ENCODE peak calls at places on chromosomes 1 and 21, in ten cellular contexts. U, N, I, C, L, P, K, S, V and H are unnamed samples.
A peak's percentile ranks its signal among the peaks of the same experiment; 100 is the strongest.

GRCh38 chr1:42738678-42739226 is 1.3 kb downstream of the CLDN19 start:
- DNase-seq in N (no peak), S (no peak), V (no peak), P (no peak), K (no peak), C (no peak), L (no peak), U (no peak), I (no peak), H (no peak)

GRCh38 chr1:179121159-179121938 is 39.5 kb downstream of the TOR3A start:
- DNase-seq in V (peak; percentile 79), U (no peak), K (no peak), N (peak; percentile 74), C (no peak), L (peak; percentile 64), S (peak; percentile 52), P (peak; percentile 54), I (no peak), H (peak; percentile 68)

GRCh38 chr1:41072051-41072450 is 50.5 kb upstream of the SLFNL1 start:
- DNase-seq in U (no peak), I (no peak), V (no peak), L (no peak), N (peak; percentile 26), P (no peak), K (no peak), S (peak; percentile 64), C (no peak), H (no peak)

GRCh38 chr1:104795931-104796330 is 1046.2 kb downstream of the AMY1C start:
- DNase-seq in S (no peak), K (no peak), N (no peak), U (no peak), C (no peak), I (no peak), L (no peak), V (no peak), P (no peak), H (no peak)

GRCh38 chr1:115426271-115426771 is 88.3 kb upstream of the NGF start:
- DNase-seq in P (no peak), N (peak; percentile 85), L (peak; percentile 52), C (peak; percentile 79), K (no peak), U (peak; percentile 42), S (peak; percentile 95), V (no peak), I (no peak), H (no peak)

GRCh38 chr1:151984313-151984956 is 9.2 kb downstream of the S100A10 start:
- DNase-seq in C (no peak), V (no peak), U (no peak), I (no peak), S (peak; percentile 58), K (no peak), N (no peak), P (peak; percentile 60), L (no peak), H (no peak)

GRCh38 chr1:165395522-165396300 is 39.2 kb upstream of the LMX1A start:
- DNase-seq in U (no peak), S (no peak), K (no peak), I (no peak), N (no peak), P (peak; percentile 36), L (no peak), C (no peak), V (no peak), H (no peak)

GRCh38 chr21:14076143-14076806 is 134.5 kb downstream of the LIPI start:
- DNase-seq in K (no peak), I (no peak), L (no peak), S (no peak), V (no peak), U (no peak), C (no peak), P (peak; percentile 57), N (no peak), H (no peak)

DNA sequence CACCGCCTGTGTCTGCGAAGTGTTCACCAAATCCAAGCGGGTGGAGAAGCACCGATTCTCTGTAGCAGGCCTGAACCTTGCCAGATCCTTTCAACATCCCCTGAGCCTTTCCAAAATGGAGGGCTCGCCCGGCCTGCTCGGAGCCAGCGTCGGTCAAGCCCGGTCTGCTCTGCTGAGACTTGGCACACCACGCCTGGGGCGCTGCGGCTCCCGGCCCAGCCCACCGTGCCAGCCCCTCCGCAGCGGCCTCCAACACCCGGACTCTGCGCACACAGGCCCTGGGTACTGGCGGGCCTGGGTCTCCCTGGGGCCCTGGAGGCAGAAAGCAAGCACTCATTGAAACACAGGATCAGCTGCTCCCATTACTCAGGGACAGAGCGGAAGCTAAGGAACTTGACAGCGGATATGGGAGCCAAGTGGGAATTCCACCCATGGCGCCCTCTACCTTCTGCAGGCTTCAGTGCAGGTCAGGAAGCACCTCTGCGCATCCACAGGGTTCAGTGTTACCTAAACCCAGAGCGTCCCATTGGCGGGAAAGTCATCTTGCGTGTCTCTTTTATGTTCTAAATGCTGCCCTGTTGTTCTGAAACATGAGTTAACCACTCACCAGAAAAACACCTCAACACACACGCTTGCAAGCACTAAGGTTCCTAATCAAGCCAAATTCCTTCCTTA is 159.9 kb downstream of the ZBTB18 start:
- DNase-seq in I (no peak), V (peak; percentile 89), P (no peak), L (peak; percentile 43), U (no peak), N (peak; percentile 36), K (no peak), S (no peak), C (no peak), H (peak; percentile 24)
- TF ChIP-seq CTCF in I (peak; percentile 61), V (peak; percentile 80), P (peak; percentile 26), L (peak; percentile 29), U (no peak), N (peak; percentile 58), K (peak; percentile 26), S (peak; percentile 8), C (peak; percentile 17), H (peak; percentile 69)

GRCh38 chr21:41848533-41848932 is 30.6 kb downstream of the PRDM15 start:
- DNase-seq in N (no peak), U (no peak), L (no peak), I (no peak), P (no peak), K (no peak), V (no peak), S (no peak), C (no peak), H (no peak)

GRCh38 chr21:41846536-41846935 is 32.6 kb downstream of the PRDM15 start:
- DNase-seq in N (no peak), I (no peak), V (no peak), P (no peak), S (no peak), L (no peak), C (no peak), K (no peak), U (no peak), H (no peak)

GRCh38 chr21:41846033-41846317 is 33.2 kb downstream of the PRDM15 start:
- DNase-seq in I (no peak), K (no peak), C (no peak), V (no peak), N (no peak), U (no peak), P (no peak), S (no peak), L (no peak), H (no peak)

GRCh38 chr21:41845310-41846032 is 33.7 kb downstream of the PRDM15 start:
- DNase-seq in U (no peak), C (no peak), V (no peak), I (no peak), K (no peak), L (no peak), N (peak; percentile 65), S (peak; percentile 58), P (no peak), H (no peak)

GRCh38 chr21:41847066-41847804 is 31.9 kb downstream of the PRDM15 start:
- DNase-seq in C (no peak), N (peak; percentile 29), V (peak; percentile 60), L (no peak), K (no peak), I (no peak), P (no peak), U (no peak), S (no peak), H (peak; percentile 39)
- TF ChIP-seq CTCF in C (no peak), N (peak; percentile 17), V (peak; percentile 47), L (no peak), K (peak; percentile 26), I (peak; percentile 13), P (no peak), U (no peak), S (no peak), H (peak; percentile 52)

DNA sequence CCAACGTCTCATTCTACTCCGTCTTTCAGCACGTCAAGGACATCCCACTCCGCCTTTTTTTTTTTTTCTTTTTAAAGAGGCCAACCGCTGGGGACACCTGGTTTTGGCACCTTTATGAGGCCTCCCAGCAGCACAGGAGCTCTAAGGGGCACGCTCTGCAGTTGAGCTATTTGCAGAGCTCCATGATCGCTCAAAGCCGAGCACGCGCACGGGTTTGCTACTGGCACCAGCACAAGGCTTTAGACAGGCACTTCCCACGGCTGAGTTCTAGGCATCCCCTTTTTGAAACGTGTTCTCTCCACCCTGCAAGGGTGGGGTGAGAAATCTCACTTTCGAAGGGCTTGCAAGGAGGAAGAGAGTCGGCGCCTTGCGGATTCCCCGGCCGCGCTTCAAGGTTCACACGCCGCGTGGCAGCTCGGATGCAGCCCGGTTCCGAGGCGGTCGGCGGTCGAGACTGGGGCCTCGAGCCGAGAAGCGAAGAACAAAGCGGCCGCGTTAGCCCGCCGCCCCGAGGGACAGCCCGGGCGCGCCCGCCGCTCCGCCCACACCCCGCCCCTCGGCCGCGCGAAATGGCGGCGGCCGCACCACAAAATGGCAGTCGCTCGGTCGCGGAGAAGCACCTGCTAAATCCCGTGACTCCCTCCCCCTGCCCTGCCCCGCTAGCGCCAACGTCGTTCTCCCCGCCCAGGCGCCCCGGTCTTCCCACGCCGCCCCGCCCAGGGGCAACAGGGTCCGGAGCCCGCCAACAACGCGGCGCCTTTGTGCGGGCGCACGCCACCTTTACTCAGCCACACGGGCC is 12.9 kb upstream of the SPEN start:
- DNase-seq in S (peak; percentile 93), I (no peak), V (peak; percentile 95), N (peak; percentile 92), P (peak; percentile 96), K (peak; percentile 79), U (peak; percentile 92), L (peak; percentile 90), C (peak; percentile 94), H (peak; percentile 95)
- TF ChIP-seq CTCF in S (no peak), I (no peak), V (no peak), N (no peak), P (no peak), K (no peak), U (no peak), L (no peak), C (no peak), H (no peak)

GRCh38 chr1:59294423-59294822 is 2.5 kb upstream of the FGGY start:
- DNase-seq in I (no peak), P (no peak), U (no peak), K (no peak), L (no peak), V (no peak), C (no peak), N (no peak), S (no peak), H (no peak)

GRCh38 chr1:59291566-59291965 is 5.3 kb upstream of the FGGY start:
- DNase-seq in I (no peak), U (no peak), L (no peak), N (peak; percentile 36), S (peak; percentile 12), P (no peak), C (no peak), K (no peak), V (no peak), H (no peak)

GRCh38 chr1:59293849-59294248 is 3.0 kb upstream of the FGGY start:
- DNase-seq in K (no peak), C (no peak), S (no peak), V (no peak), P (no peak), I (no peak), U (no peak), N (no peak), L (no peak), H (no peak)

GRCh38 chr1:59290173-59290954 is 6.5 kb upstream of the FGGY start:
- DNase-seq in N (peak; percentile 71), V (peak; percentile 78), K (no peak), I (no peak), P (peak; percentile 79), U (peak; percentile 51), C (no peak), L (peak; percentile 68), S (peak; percentile 48), H (peak; percentile 53)

DNA sequence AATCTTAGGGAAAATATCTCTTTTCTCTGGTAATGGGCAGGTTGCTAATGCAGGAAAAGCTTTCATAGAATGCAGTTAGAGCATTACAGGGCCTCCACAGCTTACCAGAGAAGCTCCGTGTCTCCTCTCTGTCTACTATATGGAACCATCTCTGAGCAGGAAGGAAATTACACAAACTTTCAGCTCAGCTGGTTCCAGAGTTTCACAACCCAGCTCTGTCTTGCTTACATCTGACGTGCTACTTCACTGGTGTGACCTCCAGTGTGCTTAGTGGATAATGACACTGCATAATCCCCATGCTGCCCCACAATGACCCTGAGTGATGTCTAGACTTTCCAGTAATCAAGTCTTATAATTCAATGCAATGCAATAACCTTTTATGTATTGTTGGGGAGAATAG is 4.3 kb upstream of the FGGY start:
- DNase-seq in S (no peak), I (no peak), L (peak; percentile 58), P (peak; percentile 59), V (no peak), U (no peak), C (no peak), N (peak; percentile 71), K (no peak), H (peak; percentile 77)
- TF ChIP-seq CTCF in S (no peak), I (no peak), L (no peak), P (no peak), V (no peak), U (no peak), C (no peak), N (no peak), K (no peak), H (no peak)